ENCODE peak calls at places on chromosomes 5 and 9, in five cellular contexts. C is sciatic nerve; Q is activated effector memory CD4-positive, alpha-beta T cell treated with anti-CD3 and anti-CD28 coated beads, Interleukin-2, amount 50 U/mL, for 16 hours; Z is activated CD8-positive, alpha-beta memory T cell treated with anti-CD3 and anti-CD28 coated beads, Interleukin-2, amount 50 U/mL, for 48 hours; L is left colon. H is an unnamed sample.

GRCh38 chr9:91896096-91896495 is 53.9 kb downstream of the ROR2 start:
- DNase-seq in L (no peak), C (no peak), Z (no peak), Q (no peak), H (no peak)

GRCh38 chr5:98341038-98341710 is 432.3 kb upstream of the RGMB start:
- DNase-seq in C (no peak), L (no peak), Q (no peak), Z (no peak), H (peak; percentile 94)

GRCh38 chr9:7976167-7976755 is 176.7 kb upstream of the DMAC1 start:
- DNase-seq in Q (peak; percentile 71), C (no peak), L (no peak), Z (no peak), H (no peak)

GRCh38 chr9:94212091-94212490 is 47.0 kb upstream of the ZNF169 start:
- DNase-seq in Q (no peak), L (no peak), Z (no peak), C (no peak), H (peak; percentile 20)

GRCh38 chr5:188488-189481 is 2.5 kb upstream of the LRRC14B start:
- DNase-seq in C (peak; percentile 90), L (peak; percentile 90), Q (peak; percentile 94), Z (peak; percentile 93), H (peak; percentile 46)

GRCh38 chr9:114822708-114823107 is 16.9 kb upstream of the TNFSF15 start:
- DNase-seq in Q (no peak), Z (no peak), C (no peak), L (no peak), H (no peak)

GRCh38 chr9:120925535-120926396 is 830 bp downstream of the TRAF1 start:
- DNase-seq in Q (peak; percentile 92), C (no peak), L (no peak), Z (peak; percentile 88), H (peak; percentile 62)

GRCh38 chr9:83937861-83938455 is 16.7 kb upstream of the KIF27 start:
- DNase-seq in C (no peak), L (no peak), Z (no peak), Q (no peak), H (no peak)

GRCh38 chr5:133995341-133995740 is 9.4 kb downstream of the VDAC1 start:
- DNase-seq in L (no peak), Q (no peak), Z (no peak), C (no peak), H (no peak)

GRCh38 chr5:86626149-86626548 is 8.4 kb downstream of the COX7C start:
- DNase-seq in L (no peak), Q (no peak), C (no peak), Z (no peak), H (no peak)

GRCh38 chr9:77897292-77897691 is 134.3 kb downstream of the GNAQ start:
- DNase-seq in C (no peak), Z (no peak), L (no peak), Q (no peak), H (no peak)

GRCh38 chr5:109694451-109694891 is 4.7 kb downstream of the MAN2A1 start:
- DNase-seq in Z (no peak), Q (no peak), C (no peak), L (no peak), H (no peak)

GRCh38 chr9:135887585-135888050 is 19.7 kb downstream of the CAMSAP1 start:
- DNase-seq in Q (peak; percentile 80), L (no peak), C (no peak), Z (peak; percentile 77), H (no peak)

GRCh38 chr5:93357686-93358085 is 223.3 kb downstream of the NR2F1-AS1 start:
- DNase-seq in Q (no peak), C (no peak), L (no peak), Z (no peak), H (no peak)

GRCh38 chr5:10023494-10023893 is 226.2 kb downstream of the ATPSCKMT start:
- DNase-seq in C (no peak), Q (no peak), Z (no peak), L (no peak), H (no peak)

GRCh38 chr9:21715408-21715807 is 87.0 kb upstream of the MTAP start:
- DNase-seq in Z (no peak), Q (no peak), L (no peak), C (no peak), H (no peak)

GRCh38 chr5:109388407-109388806 is 21.4 kb downstream of the PJA2 start:
- DNase-seq in C (no peak), Q (no peak), L (no peak), Z (no peak), H (no peak)

GRCh38 chr5:26482817-26483375 is 555.5 kb downstream of the CDH9 start:
- DNase-seq in Z (no peak), Q (no peak), L (no peak), C (no peak), H (no peak)

GRCh38 chr5:113115061-113115460 is 138.5 kb downstream of the DCP2 start:
- DNase-seq in C (no peak), Q (no peak), Z (no peak), L (no peak), H (no peak)

GRCh38 chr9:18238752-18239151 is 235.2 kb upstream of the ADAMTSL1 start:
- DNase-seq in Q (no peak), C (no peak), L (no peak), Z (no peak), H (no peak)

GRCh38 chr5:94903719-94904118 is 285.2 kb downstream of the SLF1 start:
- DNase-seq in C (no peak), Z (no peak), L (no peak), Q (no peak), H (no peak)

GRCh38 chr9:128087262-128087661 is 19.2 kb downstream of the SLC25A25 start:
- DNase-seq in Z (no peak), Q (no peak), L (no peak), C (no peak), H (no peak)

GRCh38 chr5:158212915-158213314 is 354.0 kb upstream of the CLINT1 start:
- DNase-seq in C (no peak), Q (no peak), Z (no peak), L (no peak), H (no peak)

GRCh38 chr5:61052870-61053269 is 107.9 kb downstream of the NDUFAF2 start:
- DNase-seq in L (no peak), C (no peak), Q (no peak), Z (no peak), H (peak; percentile 44)

GRCh38 chr5:29017501-29017900 is 1979.1 kb upstream of the CDH9 start:
- DNase-seq in C (no peak), Z (no peak), L (no peak), Q (no peak), H (no peak)